ENCODE peak calls at places on chromosome 16, in eight cellular contexts. W is tibial artery, V is aorta, K is A673, S is GM23248, L is pancreas, Q is spleen, H is ovary. Z is an unnamed sample.

GRCh38 chr16:22868859-22869258 is 54.9 kb downstream of the HS3ST2 start:
- DNase-seq in W (no peak), V (no peak), K (no peak), S (no peak), L (no peak), Q (no peak), H (no peak), Z (no peak)

GRCh38 chr16:73019456-73020362 is 28.2 kb downstream of the ZFHX3 start:
- DNase-seq in W (peak; percentile 75), V (no peak), K (no peak), S (peak; percentile 62), L (no peak), Q (no peak), H (no peak), Z (peak; percentile 43)

GRCh38 chr16:61024180-61024900 is 1011.9 kb downstream of the CDH8 start:
- DNase-seq in W (no peak), V (no peak), K (peak; percentile 68), S (no peak), L (no peak), Q (no peak), H (no peak), Z (no peak)

GRCh38 chr16:48164907-48165715 is 9.3 kb upstream of the ABCC12 start:
- DNase-seq in W (peak; percentile 84), V (peak; percentile 83), K (peak; percentile 67), S (peak; percentile 75), L (peak; percentile 80), Q (peak; percentile 92), H (peak; percentile 62), Z (peak; percentile 89)

GRCh38 chr16:50960517-50961202 is 190.4 kb downstream of the SALL1 start:
- DNase-seq in W (no peak), V (no peak), K (no peak), S (no peak), L (no peak), Q (no peak), H (no peak), Z (peak; percentile 76)

GRCh38 chr16:2365895-2366294 is 25.4 kb upstream of the ABCA3 start:
- DNase-seq in W (no peak), V (no peak), K (no peak), S (peak; percentile 92), L (no peak), Q (no peak), H (peak; percentile 29), Z (no peak)

GRCh38 chr16:85444879-85445778 is 168.0 kb upstream of the GSE1 start:
- DNase-seq in W (no peak), V (no peak), K (no peak), S (no peak), L (peak; percentile 63), Q (no peak), H (no peak), Z (peak; percentile 82)

GRCh38 chr16:4190086-4190485 is 51.8 kb downstream of the SRL start:
- DNase-seq in W (no peak), V (no peak), K (no peak), S (no peak), L (peak; percentile 47), Q (no peak), H (no peak), Z (no peak)

GRCh38 chr16:59170065-59170712 is 436.1 kb upstream of the GOT2 start:
- DNase-seq in W (no peak), V (no peak), K (peak; percentile 14), S (no peak), L (no peak), Q (no peak), H (no peak), Z (no peak)

GRCh38 chr16:66434619-66435430 is 7.7 kb downstream of the BEAN1 start:
- DNase-seq in W (no peak), V (no peak), K (no peak), S (no peak), L (no peak), Q (no peak), H (no peak), Z (no peak)

GRCh38 chr16:75218256-75219076 is at the start of gene CTRB1:
- DNase-seq in W (no peak), V (no peak), K (no peak), S (no peak), L (peak; percentile 98), Q (no peak), H (no peak), Z (no peak)

GRCh38 chr16:11087691-11088431 is 143.5 kb downstream of the CLEC16A start:
- DNase-seq in W (no peak), V (no peak), K (no peak), S (no peak), L (no peak), Q (no peak), H (no peak), Z (no peak)

GRCh38 chr16:72908362-72908838 is 139.5 kb downstream of the ZFHX3 start:
- DNase-seq in W (peak; percentile 57), V (no peak), K (no peak), S (no peak), L (no peak), Q (no peak), H (no peak), Z (no peak)

GRCh38 chr16:9138731-9139501 is 47.5 kb downstream of the HAPSTR1 start:
- DNase-seq in W (peak; percentile 76), V (peak; percentile 76), K (peak; percentile 89), S (peak; percentile 80), L (peak; percentile 88), Q (peak; percentile 92), H (peak; percentile 63), Z (peak; percentile 67)

GRCh38 chr16:1785846-1786170 is 3.0 kb downstream of the NUBP2 start:
- DNase-seq in W (no peak), V (peak; percentile 51), K (no peak), S (no peak), L (peak; percentile 67), Q (peak; percentile 67), H (no peak), Z (peak; percentile 55)

GRCh38 chr16:24539850-24540484 is 601 bp downstream of the RBBP6 start:
- DNase-seq in W (peak; percentile 82), V (peak; percentile 81), K (peak; percentile 58), S (peak; percentile 81), L (peak; percentile 87), Q (peak; percentile 95), H (peak; percentile 62), Z (peak; percentile 86)
- H3K4me1 ChIP-seq in W (peaks cover 38% of the 10 kb centered on the region), V (no peaks in the 10 kb centered on the region), K (peaks cover 25% of the 10 kb centered on the region), S (peaks cover 36% of the 10 kb centered on the region), L (peaks cover 32% of the 10 kb centered on the region), Q (peaks cover 44% of the 10 kb centered on the region), H (peaks cover 3% of the 10 kb centered on the region), Z (no peaks in the 10 kb centered on the region)

DNA sequence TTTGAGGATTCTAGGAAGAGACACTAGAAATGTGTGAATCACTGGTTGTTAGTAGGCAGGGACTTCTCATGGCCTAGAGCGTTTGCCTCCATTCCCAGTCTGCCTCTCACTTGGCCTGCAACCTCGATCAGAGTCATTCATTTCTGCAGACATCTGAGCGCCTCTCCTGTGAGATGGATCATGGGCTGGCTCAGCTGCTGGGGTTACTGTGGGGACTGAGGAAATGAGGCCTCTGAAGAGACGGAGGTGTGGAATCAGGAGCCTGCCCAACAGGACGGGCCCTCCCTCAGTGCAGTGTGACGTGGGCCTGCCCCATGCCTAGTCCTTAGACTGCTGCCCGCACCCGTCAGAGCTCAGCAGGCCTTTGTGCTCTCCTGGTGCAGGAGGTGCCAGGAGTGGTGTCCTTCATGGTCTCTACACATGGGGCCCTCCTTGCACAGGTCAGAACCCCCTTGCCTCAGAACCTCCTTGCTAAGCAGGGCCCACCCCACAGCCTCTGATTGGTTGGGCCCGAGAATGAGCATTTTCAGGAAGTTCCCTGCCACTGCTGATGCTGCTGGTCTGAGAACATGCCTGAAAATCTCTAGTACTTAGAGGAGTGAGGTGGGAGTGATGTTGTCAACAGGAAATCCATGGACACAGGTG is 99.4 kb downstream of the NPIPB11 start:
- DNase-seq in W (no peak), V (no peak), K (no peak), S (peak; percentile 71), L (peak; percentile 28), Q (no peak), H (no peak), Z (no peak)
- H3K27ac ChIP-seq in W (no peak overlapping the region), V (no peak overlapping the region), K (no peak overlapping the region), S (no peak overlapping the region), L (no peak overlapping the region), Q (no peak overlapping the region), H (peak overlapping the region; percentile 55), Z (no peak overlapping the region)

DNA sequence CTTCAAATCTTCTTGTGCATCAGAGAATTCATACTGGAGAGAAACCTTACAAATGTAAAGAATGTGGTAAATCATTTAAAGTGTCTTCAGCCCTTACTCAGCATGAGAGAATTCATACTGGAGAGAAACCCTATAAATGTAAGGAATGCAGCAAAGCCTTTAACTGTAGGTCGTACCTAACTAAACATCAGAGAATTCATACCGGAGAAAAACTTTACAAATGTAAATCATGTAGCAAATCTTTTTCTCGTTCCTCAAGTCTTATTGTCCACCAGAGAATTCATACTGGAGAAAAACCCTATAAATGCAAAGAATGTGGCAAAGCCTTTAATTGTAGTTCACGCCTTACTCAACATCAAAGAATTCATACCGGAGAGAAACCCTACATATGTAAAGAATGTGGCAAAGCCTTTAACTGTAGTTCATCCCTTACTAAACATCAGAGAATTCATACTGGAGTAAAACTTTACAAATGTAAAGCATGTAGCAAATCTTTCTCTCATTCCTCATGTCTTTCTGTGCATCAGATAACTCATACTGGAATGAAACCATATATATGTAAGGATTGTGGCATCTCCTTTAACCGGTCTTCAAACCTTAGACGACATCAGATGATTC is 118.5 kb upstream of the ZNF267 start:
- DNase-seq in W (no peak), V (no peak), K (no peak), S (peak; percentile 1), L (no peak), Q (no peak), H (no peak), Z (no peak)
- H3K9me3 ChIP-seq in W (peaks cover 24% of the 10 kb centered on the region), V (peaks cover 5% of the 10 kb centered on the region), K (peaks cover 84% of the 10 kb centered on the region), S (peaks cover 57% of the 10 kb centered on the region), L (peaks cover 40% of the 10 kb centered on the region), Q (peaks cover 62% of the 10 kb centered on the region), H (no peaks in the 10 kb centered on the region), Z (peaks cover 9% of the 10 kb centered on the region)

GRCh38 chr16:88491560-88492310 is 38.7 kb downstream of the ZFPM1 start:
- DNase-seq in W (no peak), V (no peak), K (no peak), S (no peak), L (no peak), Q (no peak), H (no peak), Z (no peak)

GRCh38 chr16:88495268-88495772 is 42.2 kb downstream of the ZFPM1 start:
- DNase-seq in W (no peak), V (no peak), K (no peak), S (no peak), L (no peak), Q (no peak), H (no peak), Z (no peak)

GRCh38 chr16:88491001-88491559 is 38.0 kb downstream of the ZFPM1 start:
- DNase-seq in W (no peak), V (no peak), K (no peak), S (no peak), L (no peak), Q (no peak), H (no peak), Z (no peak)

GRCh38 chr16:88494335-88495154 is 41.5 kb downstream of the ZFPM1 start:
- DNase-seq in W (no peak), V (no peak), K (no peak), S (no peak), L (no peak), Q (no peak), H (peak; percentile 76), Z (no peak)

DNA sequence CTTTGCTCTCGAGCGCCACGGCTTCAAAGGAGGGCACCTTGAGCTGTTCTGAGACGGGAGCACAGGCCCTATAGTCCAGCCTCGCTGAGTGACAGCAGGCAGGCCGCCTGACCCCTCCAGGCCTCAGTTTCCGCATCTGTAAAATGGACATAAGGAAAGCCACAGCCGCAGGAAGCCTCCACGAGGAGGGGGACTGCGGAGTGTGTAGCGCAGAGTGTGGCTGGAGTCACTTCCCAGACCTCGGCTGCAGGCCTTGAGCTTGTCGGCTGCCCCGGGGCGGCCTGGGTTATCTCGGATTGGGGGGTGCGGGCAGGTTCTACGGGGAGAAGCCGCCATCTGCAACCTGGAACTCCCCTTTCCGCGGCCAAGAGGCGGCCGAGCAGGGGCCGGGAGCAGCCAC is 40.8 kb downstream of the ZFPM1 start:
- DNase-seq in W (no peak), V (no peak), K (no peak), S (no peak), L (no peak), Q (no peak), H (no peak), Z (no peak)
- H3K4me1 ChIP-seq in W (no peaks in the 10 kb centered on the region), V (no peaks in the 10 kb centered on the region), K (no peaks in the 10 kb centered on the region), S (no peaks in the 10 kb centered on the region), L (peaks cover 22% of the 10 kb centered on the region), Q (peaks cover 7% of the 10 kb centered on the region), H (peaks cover 2% of the 10 kb centered on the region), Z (no peaks in the 10 kb centered on the region)